ENCODE peak calls at places on chromosomes 2 and 18, in five cellular contexts. L is esophagus squamous epithelium, R is sigmoid colon, K is adrenal gland, W is suprapubic skin. S is an unnamed sample.

GRCh38 chr2:43185146-43185545 is 41.3 kb downstream of the ZFP36L2 start:
- DNase-seq in L (no peak), R (no peak), K (no peak), W (no peak), S (no peak)

GRCh38 chr2:36356990-36357505 is 1.5 kb downstream of the CRIM1 start:
- DNase-seq in L (no peak), R (peak; percentile 65), K (no peak), W (no peak), S (no peak)

GRCh38 chr2:953975-954686 is 3.5 kb downstream of the SNTG2 start:
- DNase-seq in L (no peak), R (no peak), K (no peak), W (no peak), S (no peak)

GRCh38 chr2:233084488-233084887 is 24.3 kb downstream of the INPP5D start:
- DNase-seq in L (no peak), R (peak; percentile 80), K (peak; percentile 50), W (peak; percentile 78), S (peak; percentile 16)

GRCh38 chr2:99615247-99615771 is 125.5 kb upstream of the REV1 start:
- DNase-seq in L (no peak), R (no peak), K (no peak), W (no peak), S (no peak)

GRCh38 chr2:181790716-181791649 is 100.5 kb upstream of the ITPRID2 start:
- DNase-seq in L (no peak), R (no peak), K (no peak), W (no peak), S (no peak)

GRCh38 chr2:234550511-234551107 is 53.7 kb upstream of the ARL4C start:
- DNase-seq in L (no peak), R (peak; percentile 79), K (peak; percentile 61), W (peak; percentile 76), S (peak; percentile 64)

GRCh38 chr2:14634223-14634884 is 1.8 kb downstream of the LRATD1 start:
- DNase-seq in L (no peak), R (peak; percentile 89), K (peak; percentile 85), W (peak; percentile 87), S (peak; percentile 92)

GRCh38 chr2:227360351-227360750 is 18.8 kb downstream of the TM4SF20 start:
- DNase-seq in L (no peak), R (no peak), K (no peak), W (no peak), S (no peak)

GRCh38 chr2:120398051-120398960 is 52.4 kb downstream of the INHBB start:
- DNase-seq in L (no peak), R (peak; percentile 58), K (no peak), W (peak; percentile 51), S (no peak)

GRCh38 chr2:24190503-24190902 is 15.7 kb downstream of the FAM228A start:
- DNase-seq in L (no peak), R (no peak), K (no peak), W (no peak), S (no peak)

GRCh38 chr2:24191156-24191555 is 16.3 kb downstream of the FAM228A start:
- DNase-seq in L (no peak), R (no peak), K (no peak), W (no peak), S (no peak)

GRCh38 chr2:24189551-24189950 is 14.7 kb downstream of the FAM228A start:
- DNase-seq in L (no peak), R (no peak), K (no peak), W (no peak), S (no peak)

GRCh38 chr2:24191848-24192247 is 17.0 kb downstream of the FAM228A start:
- DNase-seq in L (no peak), R (no peak), K (no peak), W (no peak), S (no peak)
- TF ChIP-seq POLR2A in L (no peak), R (no peak), K (no peak), W (no peak), S (no peak)

GRCh38 chr18:44841221-44841620 is 160.5 kb downstream of the SETBP1 start:
- DNase-seq in L (no peak), R (no peak), K (no peak), W (no peak), S (no peak)

GRCh38 chr18:44842588-44843412 is 162.1 kb downstream of the SETBP1 start:
- DNase-seq in L (no peak), R (no peak), K (no peak), W (no peak), S (no peak)

GRCh38 chr18:44840053-44840826 is 159.6 kb downstream of the SETBP1 start:
- DNase-seq in L (no peak), R (peak; percentile 75), K (no peak), W (no peak), S (peak; percentile 55)

GRCh38 chr18:44844486-44844885 is 163.8 kb downstream of the SETBP1 start:
- DNase-seq in L (no peak), R (no peak), K (no peak), W (no peak), S (no peak)

GRCh38 chr18:44841769-44842587 is 161.3 kb downstream of the SETBP1 start:
- DNase-seq in L (no peak), R (no peak), K (no peak), W (no peak), S (no peak)
- H3K4me1 ChIP-seq in L (peaks cover 37% of the 10 kb centered on the region), R (peaks cover 44% of the 10 kb centered on the region), K (no peaks in the 10 kb centered on the region), W (peaks cover 19% of the 10 kb centered on the region), S (peaks cover 16% of the 10 kb centered on the region)

GRCh38 chr18:59987102-59987501 is 87.3 kb downstream of the PMAIP1 start:
- DNase-seq in L (no peak), R (no peak), K (no peak), W (no peak), S (no peak)

GRCh38 chr18:59988098-59988706 is 88.4 kb downstream of the PMAIP1 start:
- DNase-seq in L (no peak), R (no peak), K (peak; percentile 36), W (no peak), S (peak; percentile 34)

GRCh38 chr18:59993560-59993959 is 93.8 kb downstream of the PMAIP1 start:
- DNase-seq in L (no peak), R (no peak), K (no peak), W (no peak), S (no peak)

GRCh38 chr18:59994357-59994756 is 94.6 kb downstream of the PMAIP1 start:
- DNase-seq in L (no peak), R (no peak), K (no peak), W (no peak), S (no peak)

DNA sequence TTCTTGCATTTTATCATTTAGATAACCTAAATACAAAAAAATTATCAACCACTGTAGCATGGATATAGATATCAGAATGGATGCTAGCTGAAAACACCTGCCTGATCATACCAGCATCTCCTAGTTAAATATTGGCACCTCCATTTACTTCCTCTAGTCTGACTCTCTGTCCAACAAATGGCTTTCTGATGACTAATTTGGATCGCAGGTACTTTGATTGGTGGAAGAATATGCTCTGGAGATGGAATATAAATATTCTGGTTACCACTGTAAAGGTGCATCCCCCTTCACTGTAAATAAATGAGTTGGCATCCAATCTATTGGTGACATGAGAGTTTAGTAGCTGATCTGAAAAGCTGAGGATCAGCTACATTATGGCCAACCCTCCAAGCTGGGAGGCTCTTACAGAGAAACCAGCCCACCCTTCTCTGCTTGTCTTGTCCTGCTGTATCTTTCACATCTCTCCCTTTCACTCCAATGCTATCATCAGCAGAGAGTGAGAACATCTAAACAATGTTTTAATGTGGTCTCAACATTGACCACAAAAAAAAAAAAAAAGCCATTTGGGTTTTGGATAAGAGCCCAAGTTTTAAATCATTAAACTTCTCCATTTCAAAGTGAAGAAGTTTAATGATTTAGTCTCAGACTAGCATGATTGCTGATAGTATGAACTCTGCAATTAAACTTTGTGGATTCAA is 90.5 kb downstream of the PMAIP1 start:
- DNase-seq in L (no peak), R (no peak), K (no peak), W (no peak), S (no peak)
- H3K4me3 ChIP-seq in L (no peak overlapping the region), R (no peak overlapping the region), K (no peak overlapping the region), W (no peak overlapping the region), S (no peak overlapping the region)

DNA sequence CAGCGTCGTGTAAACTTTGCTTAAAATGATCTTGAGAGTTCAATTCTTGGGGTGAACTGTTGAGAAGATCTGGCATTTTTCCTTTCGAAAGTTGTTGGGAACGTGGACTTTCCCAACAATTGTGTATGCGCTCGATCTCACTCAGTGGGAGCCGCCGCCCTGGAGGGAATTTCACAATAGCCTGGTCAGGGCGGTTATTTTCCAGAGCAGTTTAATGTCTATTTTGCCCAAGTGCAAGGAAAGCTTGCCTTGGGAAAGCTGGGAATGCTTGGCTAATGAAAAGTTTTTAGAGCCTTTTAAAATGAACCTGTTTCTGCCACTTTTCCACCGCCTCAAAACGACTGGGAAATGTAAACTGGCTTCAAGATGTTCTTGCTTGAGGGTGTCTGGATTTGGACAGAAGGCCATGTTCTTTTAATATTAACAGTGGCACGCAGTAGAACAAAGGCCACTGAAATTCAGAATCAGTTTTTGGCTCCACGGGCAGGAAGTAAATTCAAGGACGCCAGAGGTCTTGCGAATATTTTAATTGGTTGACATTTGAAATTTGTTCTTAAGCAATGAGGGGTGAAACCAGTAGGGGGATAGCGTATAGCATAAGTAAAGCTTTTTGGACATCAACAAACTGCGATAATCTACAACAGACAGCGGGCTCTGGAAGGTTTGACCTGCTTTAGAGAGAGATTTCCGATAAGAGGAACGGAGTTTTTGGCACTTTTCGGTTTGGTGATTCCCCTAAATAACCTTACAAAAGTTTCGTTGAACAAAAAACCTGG is 1.2 kb downstream of the CFLAR start:
- DNase-seq in L (no peak), R (peak; percentile 90), K (peak; percentile 56), W (peak; percentile 90), S (peak; percentile 67)
- TF ChIP-seq POLR2A in L (peak; percentile 40), R (peak; percentile 15), K (peak; percentile 78), W (no peak), S (peak; percentile 25)

DNA sequence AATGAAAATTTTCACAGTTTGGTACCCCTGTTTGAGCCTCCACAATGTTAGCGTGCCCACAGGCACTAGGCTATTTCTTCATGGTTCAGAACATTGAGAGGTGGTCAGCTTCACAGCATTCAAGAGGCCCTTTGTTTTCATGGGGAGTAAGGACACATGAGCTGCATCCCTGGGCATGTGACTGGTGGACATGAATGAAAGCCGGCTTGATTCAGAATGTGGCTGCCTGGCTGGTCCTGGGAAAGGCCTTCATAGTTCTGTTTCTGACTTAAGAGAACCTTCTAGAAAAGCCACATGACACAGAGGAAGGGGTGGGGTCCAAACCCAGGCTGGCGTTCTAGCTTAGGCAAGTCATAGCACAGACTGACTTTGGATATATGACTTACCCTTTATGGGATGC is 420.6 kb downstream of the CMPK2 start:
- DNase-seq in L (no peak), R (no peak), K (no peak), W (no peak), S (no peak)
- H3K4me1 ChIP-seq in L (no peaks in the 10 kb centered on the region), R (no peaks in the 10 kb centered on the region), K (no peaks in the 10 kb centered on the region), W (no peaks in the 10 kb centered on the region), S (no peaks in the 10 kb centered on the region)

GRCh38 chr18:79798999-79799370 is 1.2 kb downstream of the KCNG2 start:
- DNase-seq in L (no peak), R (no peak), K (no peak), W (no peak), S (no peak)
- H3K4me3 ChIP-seq in L (no peak overlapping the region), R (peak overlapping the region; percentile 39), K (no peak overlapping the region), W (peak overlapping the region; percentile 50), S (peak overlapping the region; percentile 9)